ENCODE peak calls at places on chromosomes 6 and 20, in ten cellular contexts. I is right atrium auricular region; T is fibroblast of mammary gland; L is heart left ventricle; Y is CD8-positive, alpha-beta T cell; P is cardiac muscle cell; D is Calu3; E is choroid plexus epithelial cell; J is GM13977; U is GM12865. C is an unnamed sample.

GRCh38 chr6:125078602-125079321 is 74.8 kb upstream of the TPD52L1 start:
- DNase-seq in J (no peak), E (no peak), L (no peak), D (no peak), U (no peak), T (no peak), Y (no peak), I (no peak), P (no peak), C (no peak)

GRCh38 chr6:158769696-158770446 is 49.3 kb downstream of the EZR start:
- DNase-seq in U (no peak), I (peak; percentile 83), E (peak; percentile 67), J (no peak), T (no peak), P (no peak), Y (no peak), D (no peak), L (peak; percentile 81), C (no peak)

GRCh38 chr6:37007340-37008043 is 2.0 kb downstream of the FGD2 start:
- DNase-seq in U (peak; percentile 78), E (no peak), L (peak; percentile 52), T (no peak), J (peak; percentile 55), P (no peak), D (no peak), I (no peak), Y (no peak), C (no peak)

GRCh38 chr6:13926378-13926777 is 1.6 kb downstream of the RNF182 start:
- DNase-seq in P (no peak), Y (no peak), L (no peak), E (no peak), I (no peak), T (no peak), J (no peak), D (no peak), U (no peak), C (no peak)

GRCh38 chr6:5610640-5611039 is 349.3 kb downstream of the FARS2 start:
- DNase-seq in D (no peak), T (no peak), J (no peak), I (no peak), Y (no peak), P (no peak), E (no peak), L (no peak), U (no peak), C (no peak)

GRCh38 chr6:39424831-39425230 is 102.3 kb upstream of the KCNK16 start:
- DNase-seq in I (no peak), E (no peak), T (no peak), J (no peak), U (no peak), P (no peak), Y (no peak), D (no peak), L (no peak), C (no peak)

GRCh38 chr6:73901311-73901710 is 205.3 kb downstream of the CD109 start:
- DNase-seq in E (no peak), T (no peak), L (no peak), D (no peak), I (no peak), J (no peak), P (no peak), U (no peak), Y (no peak), C (no peak)

GRCh38 chr6:118537579-118537978 is 10.5 kb upstream of the PLN start:
- DNase-seq in I (no peak), P (peak; percentile 28), E (no peak), Y (no peak), L (no peak), T (no peak), D (no peak), U (no peak), J (no peak), C (no peak)

GRCh38 chr6:163354085-163354484 is 60.4 kb upstream of the QKI start:
- DNase-seq in T (no peak), E (peak; percentile 84), Y (no peak), U (no peak), D (no peak), J (no peak), P (no peak), I (peak; percentile 75), L (peak; percentile 44), C (no peak)

GRCh38 chr6:34526241-34526972 is 29.7 kb downstream of the SPDEF start:
- DNase-seq in P (no peak), J (no peak), Y (no peak), E (no peak), I (no peak), T (no peak), L (no peak), U (no peak), D (no peak), C (no peak)

GRCh38 chr20:63100401-63100925 is 93.7 kb upstream of the BHLHE23 start:
- DNase-seq in P (no peak), U (no peak), I (no peak), J (no peak), L (no peak), D (no peak), T (no peak), Y (no peak), E (no peak), C (peak; percentile 47)

GRCh38 chr6:134138226-134138975 is 86.0 kb upstream of the SLC2A12 start:
- DNase-seq in L (no peak), U (no peak), E (peak; percentile 53), D (no peak), I (no peak), P (no peak), T (peak; percentile 92), Y (no peak), J (no peak), C (no peak)

GRCh38 chr6:49563006-49563886 is 12.8 kb downstream of the C6orf141 start:
- DNase-seq in P (no peak), L (no peak), T (no peak), D (no peak), J (no peak), Y (no peak), U (no peak), I (no peak), E (peak; percentile 31), C (no peak)

GRCh38 chr6:55882731-55883595 is 7.6 kb upstream of the BMP5 start:
- DNase-seq in U (no peak), P (no peak), L (no peak), J (no peak), E (peak; percentile 92), T (peak; percentile 87), Y (no peak), D (no peak), I (no peak), C (no peak)

DNA sequence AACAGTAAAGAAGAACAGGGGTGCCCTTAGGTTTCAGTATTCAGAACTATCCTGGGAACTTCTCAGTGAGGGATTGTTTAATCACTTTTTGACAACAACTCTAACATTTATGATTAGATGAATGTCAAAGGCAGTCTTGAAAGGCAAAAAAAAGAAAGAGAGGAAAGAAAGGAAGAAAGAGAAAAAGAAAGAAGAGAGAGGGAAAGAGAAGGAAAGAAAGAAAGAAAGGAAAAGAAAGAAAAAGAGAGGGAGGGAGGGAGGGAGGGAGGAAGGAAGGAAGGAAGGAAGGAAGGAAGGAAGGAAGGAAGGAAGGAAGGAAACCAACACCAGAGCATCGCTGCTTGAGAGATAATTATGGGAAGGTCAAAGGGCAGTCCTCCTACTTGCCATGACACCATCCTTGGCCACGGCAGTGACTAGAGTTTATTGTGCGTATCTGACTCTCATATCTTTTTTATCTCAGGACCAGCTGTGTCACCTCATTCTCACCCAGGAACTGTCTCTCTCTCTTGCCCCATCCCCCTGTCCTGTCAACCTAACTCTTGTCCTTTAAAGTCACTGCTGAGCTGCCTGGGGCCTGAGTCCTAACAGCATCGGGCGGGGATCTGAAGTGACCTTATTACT is 96.8 kb upstream of the ATXN1 start:
- DNase-seq in E (no peak), U (no peak), Y (no peak), P (no peak), D (no peak), I (no peak), L (no peak), T (no peak), J (no peak), C (no peak)
- TF ChIP-seq CTCF in E (no peak), U (no peak), Y (no peak), P (no peak), D (no peak), I (no peak), L (no peak), T (no peak), J (no peak), C (no peak)

GRCh38 chr6:162177733-162178132 is 549.8 kb downstream of the PRKN start:
- DNase-seq in D (no peak), P (peak; percentile 59), L (peak; percentile 39), I (no peak), U (no peak), J (no peak), Y (no peak), T (peak; percentile 49), E (peak; percentile 59), C (no peak)
- TF ChIP-seq CTCF in D (no peak), P (peak; percentile 26), L (no peak), I (peak; percentile 67), U (no peak), J (no peak), Y (no peak), T (peak; percentile 49), E (peak; percentile 59), C (peak; percentile 49)

GRCh38 chr6:121349596-121349995 is 15.3 kb upstream of the TBC1D32 start:
- DNase-seq in L (no peak), E (no peak), Y (no peak), D (no peak), J (no peak), P (no peak), I (no peak), T (no peak), U (no peak), C (no peak)
- TF ChIP-seq CTCF in L (no peak), E (no peak), Y (no peak), D (no peak), J (no peak), P (no peak), I (no peak), T (no peak), U (no peak), C (no peak)

GRCh38 chr20:60459212-60459611 is 501.0 kb downstream of the CDH26 start:
- DNase-seq in I (no peak), E (no peak), J (no peak), U (no peak), Y (no peak), T (no peak), D (no peak), L (no peak), P (peak; percentile 84), C (no peak)

GRCh38 chr20:60454491-60454890 is 496.3 kb downstream of the CDH26 start:
- DNase-seq in T (no peak), I (no peak), Y (no peak), P (no peak), E (no peak), U (no peak), J (no peak), D (no peak), L (no peak), C (no peak)

GRCh38 chr20:60453388-60453787 is 495.2 kb downstream of the CDH26 start:
- DNase-seq in U (no peak), P (no peak), Y (no peak), D (no peak), L (no peak), J (no peak), I (no peak), E (no peak), T (no peak), C (no peak)

GRCh38 chr20:60455272-60455671 is 497.0 kb downstream of the CDH26 start:
- DNase-seq in P (peak; percentile 25), T (no peak), D (no peak), I (no peak), Y (no peak), L (no peak), E (no peak), J (no peak), U (no peak), C (no peak)

GRCh38 chr20:60453847-60454246 is 495.6 kb downstream of the CDH26 start:
- DNase-seq in T (no peak), Y (no peak), E (no peak), L (no peak), P (peak; percentile 34), J (no peak), D (no peak), U (no peak), I (no peak), C (no peak)
- TF ChIP-seq CTCF in T (no peak), Y (no peak), E (no peak), L (no peak), P (no peak), J (no peak), D (no peak), U (no peak), I (no peak), C (peak; percentile 55)

C was measured in type B pancreatic cell.